ENCODE peak calls at places on chromosomes 1 and 21, in five cellular contexts. One of them, this sample, is unnamed.

GRCh38 chr1:44835738-44836675 is 7.0 kb downstream of the PTCH2 start:
- DNase-seq in IMR-90: peak
- DNase-seq in AG04449: no peak
- DNase-seq in dermis blood vessel endothelial cell: peak
- DNase-seq in activated CD4-positive, alpha-beta T cell treated with anti-CD3 and anti-CD28 coated beads, Interleukin-2, amount 10 ng/mL, durations not matched to agents 7 days and 5 days: peak
- DNase-seq in this sample: peak

GRCh38 chr1:31839662-31840343 is 24.0 kb upstream of the SPOCD1 start:
- DNase-seq in activated CD4-positive, alpha-beta T cell treated with anti-CD3 and anti-CD28 coated beads, Interleukin-2, amount 10 ng/mL, durations not matched to agents 7 days and 5 days: no peak
- DNase-seq in IMR-90: peak
- DNase-seq in AG04449: no peak
- DNase-seq in dermis blood vessel endothelial cell: no peak
- DNase-seq in this sample: no peak

GRCh38 chr1:30976143-30976542 is 67.6 kb upstream of the SDC3 start:
- DNase-seq in activated CD4-positive, alpha-beta T cell treated with anti-CD3 and anti-CD28 coated beads, Interleukin-2, amount 10 ng/mL, durations not matched to agents 7 days and 5 days: no peak
- DNase-seq in dermis blood vessel endothelial cell: peak
- DNase-seq in AG04449: no peak
- DNase-seq in IMR-90: peak
- DNase-seq in this sample: no peak

GRCh38 chr1:234230414-234230862 is 142.8 kb upstream of the COA6 start:
- DNase-seq in AG04449: no peak
- DNase-seq in dermis blood vessel endothelial cell: no peak
- DNase-seq in IMR-90: no peak
- DNase-seq in activated CD4-positive, alpha-beta T cell treated with anti-CD3 and anti-CD28 coated beads, Interleukin-2, amount 10 ng/mL, durations not matched to agents 7 days and 5 days: peak
- DNase-seq in this sample: no peak

GRCh38 chr21:39885119-39885848 is 18.0 kb downstream of the PCP4 start:
- DNase-seq in IMR-90: no peak
- DNase-seq in AG04449: no peak
- DNase-seq in dermis blood vessel endothelial cell: no peak
- DNase-seq in activated CD4-positive, alpha-beta T cell treated with anti-CD3 and anti-CD28 coated beads, Interleukin-2, amount 10 ng/mL, durations not matched to agents 7 days and 5 days: no peak
- DNase-seq in this sample: no peak

GRCh38 chr1:168689726-168690602 is 39.0 kb downstream of the DPT start:
- DNase-seq in AG04449: no peak
- DNase-seq in dermis blood vessel endothelial cell: no peak
- DNase-seq in IMR-90: no peak
- DNase-seq in activated CD4-positive, alpha-beta T cell treated with anti-CD3 and anti-CD28 coated beads, Interleukin-2, amount 10 ng/mL, durations not matched to agents 7 days and 5 days: no peak
- DNase-seq in this sample: no peak

GRCh38 chr1:33085332-33085731 is 4.4 kb downstream of the AZIN2 start:
- DNase-seq in IMR-90: no peak
- DNase-seq in dermis blood vessel endothelial cell: no peak
- DNase-seq in AG04449: no peak
- DNase-seq in activated CD4-positive, alpha-beta T cell treated with anti-CD3 and anti-CD28 coated beads, Interleukin-2, amount 10 ng/mL, durations not matched to agents 7 days and 5 days: no peak
- DNase-seq in this sample: no peak

GRCh38 chr1:98121661-98122060 is 200.8 kb upstream of the DPYD start:
- DNase-seq in AG04449: no peak
- DNase-seq in dermis blood vessel endothelial cell: no peak
- DNase-seq in IMR-90: peak
- DNase-seq in activated CD4-positive, alpha-beta T cell treated with anti-CD3 and anti-CD28 coated beads, Interleukin-2, amount 10 ng/mL, durations not matched to agents 7 days and 5 days: no peak
- DNase-seq in this sample: no peak

GRCh38 chr1:112501810-112502641 is 6.7 kb upstream of the WNT2B start:
- DNase-seq in IMR-90: peak
- DNase-seq in dermis blood vessel endothelial cell: peak
- DNase-seq in activated CD4-positive, alpha-beta T cell treated with anti-CD3 and anti-CD28 coated beads, Interleukin-2, amount 10 ng/mL, durations not matched to agents 7 days and 5 days: peak
- DNase-seq in AG04449: no peak
- DNase-seq in this sample: peak

GRCh38 chr1:9784508-9785133 is 39.1 kb downstream of the CLSTN1 start:
- DNase-seq in AG04449: no peak
- DNase-seq in dermis blood vessel endothelial cell: peak
- DNase-seq in activated CD4-positive, alpha-beta T cell treated with anti-CD3 and anti-CD28 coated beads, Interleukin-2, amount 10 ng/mL, durations not matched to agents 7 days and 5 days: peak
- DNase-seq in IMR-90: peak
- DNase-seq in this sample: no peak

GRCh38 chr21:35932232-35932911 is 128.0 kb downstream of the SETD4 start:
- DNase-seq in IMR-90: peak
- DNase-seq in AG04449: peak
- DNase-seq in activated CD4-positive, alpha-beta T cell treated with anti-CD3 and anti-CD28 coated beads, Interleukin-2, amount 10 ng/mL, durations not matched to agents 7 days and 5 days: peak
- DNase-seq in dermis blood vessel endothelial cell: peak
- DNase-seq in this sample: no peak

GRCh38 chr1:102107441-102107840 is 110.7 kb upstream of the OLFM3 start:
- DNase-seq in AG04449: no peak
- DNase-seq in dermis blood vessel endothelial cell: no peak
- DNase-seq in IMR-90: no peak
- DNase-seq in activated CD4-positive, alpha-beta T cell treated with anti-CD3 and anti-CD28 coated beads, Interleukin-2, amount 10 ng/mL, durations not matched to agents 7 days and 5 days: no peak
- DNase-seq in this sample: no peak

GRCh38 chr1:6197746-6198427 is 1.5 kb downstream of the RPL22 start:
- DNase-seq in AG04449: no peak
- DNase-seq in dermis blood vessel endothelial cell: no peak
- DNase-seq in activated CD4-positive, alpha-beta T cell treated with anti-CD3 and anti-CD28 coated beads, Interleukin-2, amount 10 ng/mL, durations not matched to agents 7 days and 5 days: no peak
- DNase-seq in IMR-90: no peak
- DNase-seq in this sample: no peak

GRCh38 chr21:39676054-39676771 is 63.5 kb downstream of the B3GALT5 start:
- DNase-seq in activated CD4-positive, alpha-beta T cell treated with anti-CD3 and anti-CD28 coated beads, Interleukin-2, amount 10 ng/mL, durations not matched to agents 7 days and 5 days: no peak
- DNase-seq in IMR-90: no peak
- DNase-seq in AG04449: no peak
- DNase-seq in dermis blood vessel endothelial cell: peak
- DNase-seq in this sample: no peak

GRCh38 chr1:40059960-40060337 is 19.4 kb downstream of the CAP1 start:
- DNase-seq in activated CD4-positive, alpha-beta T cell treated with anti-CD3 and anti-CD28 coated beads, Interleukin-2, amount 10 ng/mL, durations not matched to agents 7 days and 5 days: no peak
- DNase-seq in AG04449: no peak
- DNase-seq in dermis blood vessel endothelial cell: peak
- DNase-seq in IMR-90: no peak
- DNase-seq in this sample: no peak

GRCh38 chr1:205598841-205599666 is 32.8 kb downstream of the ELK4 start:
- DNase-seq in dermis blood vessel endothelial cell: peak
- DNase-seq in IMR-90: peak
- DNase-seq in AG04449: peak
- DNase-seq in activated CD4-positive, alpha-beta T cell treated with anti-CD3 and anti-CD28 coated beads, Interleukin-2, amount 10 ng/mL, durations not matched to agents 7 days and 5 days: no peak
- DNase-seq in this sample: no peak

GRCh38 chr1:242462867-242463266 is 61.6 kb downstream of the PLD5 start:
- DNase-seq in AG04449: no peak
- DNase-seq in IMR-90: no peak
- DNase-seq in activated CD4-positive, alpha-beta T cell treated with anti-CD3 and anti-CD28 coated beads, Interleukin-2, amount 10 ng/mL, durations not matched to agents 7 days and 5 days: no peak
- DNase-seq in dermis blood vessel endothelial cell: no peak
- DNase-seq in this sample: no peak

GRCh38 chr1:99754697-99755096 is 11.7 kb downstream of the FRRS1 start:
- DNase-seq in dermis blood vessel endothelial cell: no peak
- DNase-seq in AG04449: no peak
- DNase-seq in IMR-90: no peak
- DNase-seq in activated CD4-positive, alpha-beta T cell treated with anti-CD3 and anti-CD28 coated beads, Interleukin-2, amount 10 ng/mL, durations not matched to agents 7 days and 5 days: no peak
- DNase-seq in this sample: no peak

GRCh38 chr1:47635597-47635996 is 197.8 kb downstream of the FOXD2 start:
- DNase-seq in AG04449: no peak
- DNase-seq in activated CD4-positive, alpha-beta T cell treated with anti-CD3 and anti-CD28 coated beads, Interleukin-2, amount 10 ng/mL, durations not matched to agents 7 days and 5 days: no peak
- DNase-seq in IMR-90: no peak
- DNase-seq in dermis blood vessel endothelial cell: no peak
- DNase-seq in this sample: no peak

GRCh38 chr1:217188280-217189235 is 442.3 kb downstream of the GPATCH2 start:
- DNase-seq in IMR-90: no peak
- DNase-seq in AG04449: no peak
- DNase-seq in activated CD4-positive, alpha-beta T cell treated with anti-CD3 and anti-CD28 coated beads, Interleukin-2, amount 10 ng/mL, durations not matched to agents 7 days and 5 days: no peak
- DNase-seq in dermis blood vessel endothelial cell: no peak
- DNase-seq in this sample: no peak

GRCh38 chr1:181317261-181317924 is 165.9 kb upstream of the CACNA1E start:
- DNase-seq in AG04449: no peak
- DNase-seq in dermis blood vessel endothelial cell: no peak
- DNase-seq in IMR-90: no peak
- DNase-seq in activated CD4-positive, alpha-beta T cell treated with anti-CD3 and anti-CD28 coated beads, Interleukin-2, amount 10 ng/mL, durations not matched to agents 7 days and 5 days: no peak
- DNase-seq in this sample: no peak